ENCODE peak calls at places on chromosome 7, in seven cellular contexts. O, T, U, Y, J, L and Q are unnamed samples.

GRCh38 chr7:7157177-7157886 is 25.0 kb upstream of the C1GALT1 start:
- DNase-seq in O (no peak), T (peak; percentile 90), U (no peak), Y (no peak), J (no peak), L (no peak), Q (no peak)

GRCh38 chr7:27775772-27776171 is 35.8 kb downstream of the TAX1BP1 start:
- DNase-seq in O (no peak), T (no peak), U (no peak), Y (no peak), J (no peak), L (no peak), Q (no peak)

GRCh38 chr7:54394877-54395276 is 147.3 kb upstream of the VSTM2A start:
- DNase-seq in O (no peak), T (no peak), U (no peak), Y (no peak), J (no peak), L (no peak), Q (no peak)

GRCh38 chr7:51311166-51311565 is 5.4 kb downstream of the COBL start:
- DNase-seq in O (no peak), T (no peak), U (no peak), Y (no peak), J (no peak), L (no peak), Q (no peak)

GRCh38 chr7:98174334-98175259 is 36.6 kb upstream of the BHLHA15 start:
- DNase-seq in O (peak; percentile 63), T (no peak), U (peak; percentile 65), Y (no peak), J (no peak), L (no peak), Q (no peak)

GRCh38 chr7:100687740-100688592 is 6.1 kb downstream of the GIGYF1 start:
- DNase-seq in O (no peak), T (no peak), U (no peak), Y (no peak), J (no peak), L (no peak), Q (no peak)

GRCh38 chr7:142485617-142486226 is 227.9 kb upstream of the PRSS58 start:
- DNase-seq in O (no peak), T (no peak), U (no peak), Y (no peak), J (no peak), L (no peak), Q (no peak)

GRCh38 chr7:100568936-100569844 is 4.5 kb downstream of the SAP25 start:
- DNase-seq in O (no peak), T (no peak), U (peak; percentile 76), Y (no peak), J (peak; percentile 60), L (peak; percentile 80), Q (peak; percentile 75)

GRCh38 chr7:112791465-112792168 is 1.4 kb upstream of the TMEM168 start:
- DNase-seq in O (no peak), T (no peak), U (no peak), Y (no peak), J (no peak), L (no peak), Q (no peak)

GRCh38 chr7:121109145-121109544 is 120.6 kb downstream of the CPED1 start:
- DNase-seq in O (no peak), T (no peak), U (no peak), Y (no peak), J (no peak), L (no peak), Q (no peak)

GRCh38 chr7:18179058-18179457 is 151.4 kb upstream of the PRPS1L1 start:
- DNase-seq in O (no peak), T (no peak), U (no peak), Y (no peak), J (no peak), L (no peak), Q (no peak)

GRCh38 chr7:108875139-108875538 is 305.5 kb downstream of the DNAJB9 start:
- DNase-seq in O (no peak), T (peak; percentile 1), U (no peak), Y (no peak), J (peak; percentile 18), L (no peak), Q (no peak)

GRCh38 chr7:95396136-95397032 is at the start of gene PON3:
- DNase-seq in O (no peak), T (no peak), U (peak; percentile 77), Y (peak; percentile 30), J (peak; percentile 15), L (no peak), Q (peak; percentile 64)

GRCh38 chr7:82605247-82605864 is 161.8 kb upstream of the CACNA2D1 start:
- DNase-seq in O (no peak), T (peak; percentile 40), U (no peak), Y (peak; percentile 24), J (peak; percentile 47), L (peak; percentile 60), Q (no peak)

GRCh38 chr7:129635300-129636029 is 23.9 kb downstream of the NRF1 start:
- DNase-seq in O (peak; percentile 29), T (peak; percentile 72), U (peak; percentile 51), Y (peak; percentile 53), J (peak; percentile 77), L (peak; percentile 76), Q (peak; percentile 47)

GRCh38 chr7:132055331-132056120 is 499.1 kb upstream of the PODXL start:
- DNase-seq in O (no peak), T (no peak), U (no peak), Y (no peak), J (no peak), L (no peak), Q (no peak)

GRCh38 chr7:130649004-130649790 is 19.4 kb downstream of the COPG2 start:
- DNase-seq in O (no peak), T (peak; percentile 47), U (no peak), Y (no peak), J (peak; percentile 49), L (peak; percentile 26), Q (no peak)

GRCh38 chr7:27940341-27940740 is 200.4 kb downstream of the TAX1BP1 start:
- DNase-seq in O (no peak), T (no peak), U (no peak), Y (no peak), J (no peak), L (no peak), Q (no peak)

GRCh38 chr7:74134117-74134539 is 40.0 kb upstream of the EIF4H start:
- DNase-seq in O (no peak), T (no peak), U (no peak), Y (no peak), J (no peak), L (no peak), Q (no peak)

GRCh38 chr7:31633894-31634494 is 53.0 kb upstream of the PPP1R17 start:
- DNase-seq in O (no peak), T (peak; percentile 44), U (no peak), Y (peak; percentile 64), J (peak; percentile 22), L (peak; percentile 84), Q (no peak)

GRCh38 chr7:16739863-16740622 is 13.5 kb upstream of the TSPAN13 start:
- DNase-seq in O (peak; percentile 23), T (peak; percentile 94), U (no peak), Y (peak; percentile 91), J (no peak), L (peak; percentile 83), Q (peak; percentile 24)

GRCh38 chr7:44376429-44377133 is 51.2 kb upstream of the CAMK2B start:
- DNase-seq in O (no peak), T (no peak), U (no peak), Y (no peak), J (no peak), L (no peak), Q (no peak)

GRCh38 chr7:44378744-44379143 is 53.4 kb upstream of the CAMK2B start:
- DNase-seq in O (no peak), T (peak; percentile 85), U (no peak), Y (peak; percentile 83), J (no peak), L (no peak), Q (no peak)

GRCh38 chr7:44379366-44380178 is 54.2 kb upstream of the CAMK2B start:
- DNase-seq in O (no peak), T (peak; percentile 25), U (no peak), Y (no peak), J (no peak), L (peak; percentile 2), Q (no peak)

GRCh38 chr7:44377134-44377463 is 51.7 kb upstream of the CAMK2B start:
- DNase-seq in O (no peak), T (no peak), U (no peak), Y (no peak), J (no peak), L (no peak), Q (no peak)

DNA sequence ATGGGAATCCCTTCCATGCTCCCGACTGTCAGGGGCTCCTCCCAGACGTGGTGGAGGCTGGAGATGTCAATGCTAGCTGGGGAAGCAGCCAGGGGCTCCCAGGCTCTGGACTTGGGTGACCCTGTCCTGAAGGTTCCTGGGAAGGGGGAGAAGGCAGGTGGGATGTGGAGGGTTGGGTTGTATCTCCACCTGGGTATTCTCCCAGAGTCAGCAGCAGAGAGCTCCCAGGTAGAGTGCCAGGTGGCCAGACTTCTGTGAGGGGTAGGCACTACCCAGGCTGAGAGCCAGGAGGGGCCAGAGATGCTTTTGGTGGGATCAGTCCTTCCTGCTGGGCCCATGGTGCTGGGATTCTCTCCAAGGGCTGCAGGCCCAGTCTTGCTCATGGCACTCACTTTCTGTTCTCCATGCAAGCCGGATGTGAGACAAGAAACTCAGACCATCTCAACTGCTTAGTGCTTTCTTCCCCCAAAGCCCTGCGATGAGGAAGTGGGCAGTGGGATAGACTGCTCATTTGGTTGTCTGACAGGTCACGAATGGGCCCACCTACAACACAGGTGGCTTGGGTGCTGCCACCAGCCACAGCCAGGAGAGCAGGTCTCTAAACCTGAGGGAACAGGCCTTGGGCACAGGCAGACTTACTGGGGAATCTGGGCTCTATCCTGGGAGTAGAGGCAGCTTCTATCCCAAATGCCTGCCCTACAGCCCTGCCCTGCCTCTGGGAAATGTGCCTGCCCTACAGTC is 52.5 kb upstream of the CAMK2B start:
- DNase-seq in O (no peak), T (no peak), U (no peak), Y (peak; percentile 50), J (peak; percentile 78), L (no peak), Q (no peak)
- TF ChIP-seq CTCF in O (no peak), T (no peak), U (no peak), Y (no peak), J (no peak), L (no peak), Q (no peak)

DNA sequence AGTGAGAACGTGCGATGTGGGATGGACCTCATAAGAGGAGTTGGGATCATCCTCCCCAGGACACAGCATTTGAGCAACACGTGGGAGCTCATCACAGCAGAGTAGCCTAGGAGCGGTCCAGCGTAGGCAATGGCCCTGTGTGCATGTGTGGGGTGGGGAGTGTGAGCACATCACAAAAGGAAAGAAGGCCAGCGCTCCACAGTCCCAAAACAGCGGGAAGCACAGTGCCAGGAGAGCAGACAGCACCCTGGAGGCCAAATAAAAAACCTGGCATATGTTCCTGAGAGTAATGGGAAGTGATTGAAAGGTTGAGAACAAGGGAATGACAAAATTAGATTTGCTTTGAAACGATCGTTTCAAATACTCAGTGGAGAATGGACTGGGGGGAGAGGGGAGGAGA is 226.0 kb downstream of the C7orf25 start:
- DNase-seq in O (no peak), T (no peak), U (no peak), Y (no peak), J (no peak), L (no peak), Q (no peak)
- TF ChIP-seq CTCF in O (no peak), T (no peak), U (no peak), Y (no peak), J (no peak), L (no peak), Q (no peak)

GRCh38 chr7:141027043-141027442 is 12.3 kb upstream of the MRPS33 start:
- DNase-seq in O (no peak), T (no peak), U (no peak), Y (no peak), J (no peak), L (no peak), Q (no peak)
- TF ChIP-seq CTCF in O (no peak), T (no peak), U (no peak), Y (no peak), J (no peak), L (no peak), Q (no peak)

GRCh38 chr7:12785473-12785872 is 98.0 kb downstream of the ARL4A start:
- DNase-seq in O (no peak), T (no peak), U (no peak), Y (no peak), J (no peak), L (no peak), Q (no peak)
- TF ChIP-seq CTCF in O (no peak), T (no peak), U (no peak), Y (no peak), J (no peak), L (no peak), Q (no peak)